ENCODE peak calls at places on chromosomes 11 and 22, in four cellular contexts. Y is IMR-90, X is HepG2, M is K562. D is an unnamed sample.
A peak's percentile ranks its signal among the peaks of the same experiment; 100 is the strongest.

GRCh38 chr11:117145393-117145761 is 1.3 kb downstream of the PAFAH1B2 start:
- DNase-seq in Y (peak; percentile 32), X (peak; percentile 16), M (peak; percentile 64), D (no peak)

GRCh38 chr11:78901831-78902230 is 327.2 kb upstream of the NARS2 start:
- DNase-seq in Y (no peak), X (no peak), M (no peak), D (no peak)

GRCh38 chr11:102430158-102430836 is 22.3 kb downstream of the TMEM123 start:
- DNase-seq in Y (peak; percentile 70), X (no peak), M (no peak), D (no peak)

GRCh38 chr11:65493367-65494176 is 5.3 kb upstream of the MALAT1 start:
- DNase-seq in Y (peak; percentile 97), X (peak; percentile 80), M (peak; percentile 85), D (no peak)

GRCh38 chr11:35082322-35083180 is 56.4 kb upstream of the CD44 start:
- DNase-seq in Y (peak; percentile 83), X (no peak), M (peak; percentile 76), D (no peak)

GRCh38 chr11:4025957-4026324 is 68.7 kb upstream of the RRM1 start:
- DNase-seq in Y (peak; percentile 10), X (no peak), M (no peak), D (no peak)

GRCh38 chr22:43481528-43482309 is 69.9 kb downstream of the MPPED1 start:
- DNase-seq in Y (no peak), X (peak; percentile 18), M (peak; percentile 4), D (no peak)

GRCh38 chr11:11171854-11172253 is 181.2 kb downstream of the CSNK2A3 start:
- DNase-seq in Y (no peak), X (no peak), M (no peak), D (no peak)

GRCh38 chr11:11464555-11464954 is 111.5 kb upstream of the CSNK2A3 start:
- DNase-seq in Y (peak; percentile 34), X (no peak), M (no peak), D (no peak)

GRCh38 chr11:121318848-121319834 is 26.6 kb downstream of the SC5D start:
- DNase-seq in Y (peak; percentile 56), X (peak; percentile 30), M (peak; percentile 21), D (no peak)

GRCh38 chr11:132770802-132771545 is 761.3 kb downstream of the OPCML start:
- DNase-seq in Y (no peak), X (no peak), M (no peak), D (no peak)

GRCh38 chr11:23112390-23112789 is 252.1 kb upstream of the CCDC179 start:
- DNase-seq in Y (no peak), X (no peak), M (no peak), D (no peak)

GRCh38 chr11:44519989-44520737 is 45.3 kb upstream of the CD82 start:
- DNase-seq in Y (no peak), X (no peak), M (no peak), D (no peak)

GRCh38 chr11:3104961-3105790 is 48.0 kb upstream of the CARS1 start:
- DNase-seq in Y (no peak), X (no peak), M (no peak), D (no peak)

GRCh38 chr11:19316434-19316833 is 75.7 kb upstream of the E2F8 start:
- DNase-seq in Y (no peak), X (no peak), M (no peak), D (no peak)

GRCh38 chr11:126878892-126879291 is 121.7 kb downstream of the KIRREL3 start:
- DNase-seq in Y (no peak), X (no peak), M (no peak), D (no peak)

GRCh38 chr11:109946322-109946846 is 146.8 kb upstream of the ZC3H12C start:
- DNase-seq in Y (peak; percentile 97), X (peak; percentile 78), M (peak; percentile 87), D (peak; percentile 66)

GRCh38 chr11:128057786-128058395 is 529.5 kb downstream of the ETS1 start:
- DNase-seq in Y (no peak), X (no peak), M (no peak), D (no peak)

GRCh38 chr11:8239056-8239455 is 24.6 kb downstream of the LMO1 start:
- DNase-seq in Y (no peak), X (no peak), M (no peak), D (no peak)

GRCh38 chr11:69965821-69966582 is 112.1 kb upstream of the ANO1 start:
- DNase-seq in Y (no peak), X (no peak), M (no peak), D (no peak)

GRCh38 chr22:27756212-27756660 is 45.3 kb downstream of the MN1 start:
- DNase-seq in Y (no peak), X (no peak), M (no peak), D (no peak)

GRCh38 chr11:132196928-132197327 is 826.5 kb downstream of the NTM start:
- DNase-seq in Y (no peak), X (no peak), M (no peak), D (no peak)

GRCh38 chr11:15145635-15146034 is 30.9 kb downstream of the INSC start:
- DNase-seq in Y (no peak), X (no peak), M (no peak), D (no peak)

GRCh38 chr11:15150507-15150906 is 35.8 kb downstream of the INSC start:
- DNase-seq in Y (no peak), X (no peak), M (no peak), D (no peak)

GRCh38 chr11:15148181-15148580 is 33.5 kb downstream of the INSC start:
- DNase-seq in Y (peak; percentile 56), X (no peak), M (no peak), D (no peak)

GRCh38 chr11:15146271-15147003 is 31.7 kb downstream of the INSC start:
- DNase-seq in Y (peak; percentile 59), X (no peak), M (no peak), D (no peak)

DNA sequence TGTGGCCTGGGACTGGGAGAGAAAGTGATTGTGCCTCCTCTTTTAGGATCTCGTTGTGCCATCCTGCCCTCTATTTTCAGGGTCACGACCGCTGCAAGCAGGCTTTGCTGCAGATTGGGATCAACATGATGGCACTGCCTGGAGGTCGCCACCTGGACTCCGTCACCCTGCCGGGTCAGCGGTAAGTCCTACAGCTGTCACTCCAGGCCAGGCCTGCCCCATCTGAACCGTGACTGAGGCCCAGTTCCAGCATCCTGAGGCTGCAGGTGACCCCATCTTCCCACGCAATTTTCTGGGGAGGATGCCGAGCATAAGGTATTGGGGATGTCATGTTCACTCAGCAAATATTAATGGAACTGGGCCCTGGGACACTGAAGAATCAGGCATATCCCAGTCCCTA is 34.3 kb downstream of the INSC start:
- DNase-seq in Y (no peak), X (no peak), M (no peak), D (no peak)
- TF ChIP-seq MAFK in Y (no peak), X (no peak), M (no peak), D (no peak)

DNA sequence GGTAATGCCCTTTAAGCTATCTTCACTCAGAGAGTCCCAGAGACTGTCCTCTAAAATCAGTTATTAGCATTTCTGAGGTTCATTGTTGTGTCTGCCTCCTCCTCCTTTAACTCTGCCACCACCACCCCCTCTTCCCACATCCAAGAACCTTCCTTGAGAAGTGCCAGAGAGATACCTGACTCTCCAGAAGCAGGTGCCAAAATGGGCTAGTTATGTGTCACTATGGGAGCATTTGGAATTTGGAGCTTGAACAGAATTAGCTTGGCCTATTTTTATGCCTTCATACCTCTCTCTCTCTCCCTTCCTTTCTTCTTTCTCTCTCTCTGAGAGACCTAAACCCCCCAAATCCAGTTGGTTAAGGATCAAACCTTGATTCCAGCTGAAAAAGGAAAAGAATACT is 75.9 kb downstream of the AMOTL1 start:
- DNase-seq in Y (no peak), X (no peak), M (no peak), D (no peak)
- H2AFZ ChIP-seq in Y (no peak overlapping the region), X (no peak overlapping the region), M (no peak overlapping the region), D (no peak overlapping the region)

GRCh38 chr11:129703846-129704245 is 111.8 kb upstream of the TMEM45B start:
- DNase-seq in Y (no peak), X (no peak), M (no peak), D (no peak)

GRCh38 chr11:129700701-129701100 is 114.9 kb upstream of the TMEM45B start:
- DNase-seq in Y (no peak), X (no peak), M (no peak), D (no peak)

GRCh38 chr11:129702410-129703390 is 112.9 kb upstream of the TMEM45B start:
- DNase-seq in Y (no peak), X (no peak), M (no peak), D (no peak)

GRCh38 chr11:129699711-129700304 is 115.8 kb upstream of the TMEM45B start:
- DNase-seq in Y (no peak), X (no peak), M (no peak), D (no peak)

GRCh38 chr11:129701706-129702105 is 113.9 kb upstream of the TMEM45B start:
- DNase-seq in Y (no peak), X (no peak), M (no peak), D (no peak)
- TF ChIP-seq MAFK in Y (no peak), X (no peak), M (no peak), D (no peak)

DNA sequence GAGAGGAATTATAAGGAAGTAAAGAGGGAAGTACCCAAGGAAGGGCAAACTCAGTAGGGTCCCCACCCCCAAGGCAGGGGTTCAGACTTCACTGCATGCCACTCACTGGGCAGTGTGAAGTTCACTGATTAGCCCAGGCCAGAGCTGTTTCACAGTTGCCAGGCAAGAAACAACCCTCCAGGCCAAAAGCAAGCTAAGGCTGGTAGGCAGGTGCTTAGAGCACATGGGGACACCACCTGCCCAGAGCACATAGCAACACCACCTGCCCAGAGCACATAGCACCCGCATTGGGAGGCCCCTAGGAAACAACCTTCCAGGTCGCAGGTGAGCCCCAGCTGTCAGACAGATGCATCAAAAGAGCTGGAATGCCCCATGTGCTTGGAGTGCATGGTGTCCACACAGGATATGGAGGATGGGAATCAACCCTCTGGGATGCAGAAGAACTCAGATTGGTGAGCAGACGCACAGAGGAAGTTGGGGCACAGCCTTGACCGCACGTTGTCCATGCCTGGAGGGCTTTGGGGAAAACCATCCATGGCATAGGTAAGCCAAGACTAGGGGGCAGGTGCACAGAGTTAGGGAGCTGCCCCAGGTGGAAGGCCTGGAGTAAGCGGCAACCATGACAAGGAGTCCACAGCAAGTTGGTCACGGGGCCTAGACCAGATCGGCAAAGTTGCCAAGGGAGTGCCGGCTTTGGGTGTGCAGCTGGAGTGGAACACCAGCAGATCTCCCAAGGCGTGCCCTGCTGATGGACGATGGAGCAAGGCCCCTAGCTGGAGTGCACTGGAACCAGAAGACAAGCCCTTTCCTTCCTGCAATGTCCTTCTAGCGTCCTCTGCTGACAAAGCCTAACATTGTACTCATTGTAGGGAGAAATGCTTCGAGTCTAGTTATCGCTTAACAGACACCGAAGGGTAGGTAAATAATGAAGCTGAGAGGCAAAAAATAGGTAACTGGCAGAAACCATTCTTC is 7.8 kb upstream of the TMEM216 start:
- DNase-seq in Y (peak; percentile 42), X (peak; percentile 39), M (peak; percentile 82), D (peak; percentile 53)
- H2AFZ ChIP-seq in Y (no peak overlapping the region), X (no peak overlapping the region), M (no peak overlapping the region), D (no peak overlapping the region)

DNA sequence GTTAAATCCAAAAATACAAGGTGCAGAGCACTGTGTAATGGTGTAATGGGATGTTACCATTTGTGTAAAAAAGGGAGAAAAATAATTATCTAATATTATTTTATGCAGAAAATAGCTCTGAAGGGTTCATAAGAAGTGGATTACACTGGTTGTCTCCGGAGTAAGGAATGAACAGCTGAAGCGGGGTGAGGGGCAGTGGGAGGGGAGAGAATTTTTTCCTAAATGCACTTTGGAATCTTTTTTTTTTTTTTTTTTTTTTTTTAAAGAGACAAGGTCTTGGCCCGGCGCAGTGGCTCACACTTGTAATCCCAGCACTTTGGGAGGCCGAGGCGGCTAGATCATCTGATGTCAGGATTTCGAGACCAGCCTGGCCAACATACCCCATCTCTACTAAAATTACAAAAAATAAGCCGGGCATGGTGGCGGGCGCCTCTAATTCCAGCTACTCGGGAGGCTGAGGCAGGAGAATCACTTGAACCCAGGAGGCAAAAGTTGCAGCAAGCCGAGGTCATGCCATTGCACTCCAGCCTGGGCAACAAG is 6.8 kb upstream of the POLR3H start:
- DNase-seq in Y (no peak), X (no peak), M (no peak), D (no peak)
- TF ChIP-seq MAFK in Y (no peak), X (no peak), M (no peak), D (no peak)

GRCh38 chr22:31211504-31211861 is 615 bp upstream of the LIMK2 start:
- DNase-seq in Y (no peak), X (no peak), M (no peak), D (no peak)
- H2AFZ ChIP-seq in Y (peak overlapping the region; percentile 98), X (peak overlapping the region; percentile 68), M (peak overlapping the region; percentile 99), D (peak overlapping the region; percentile 98)